ENCODE peak calls at places on chromosomes 5 and 9, in four cellular contexts. I, C, H and V are unnamed samples.

GRCh38 chr9:136052433-136052880 is 42.6 kb downstream of the NACC2 start:
- DNase-seq in C (no peak), I (no peak), H (no peak), V (peak)

GRCh38 chr5:137078171-137078665 is 420.9 kb downstream of the SPOCK1 start:
- DNase-seq in H (no peak), C (no peak), I (peak), V (no peak)

GRCh38 chr5:138077064-138077696 is 6.7 kb upstream of the WNT8A start:
- DNase-seq in C (peak), I (peak), H (peak), V (peak)

GRCh38 chr5:171351674-171352073 is 36.0 kb upstream of the NPM1 start:
- DNase-seq in H (no peak), C (no peak), I (no peak), V (peak)

GRCh38 chr9:80146466-80146865 is 574.7 kb downstream of the TLE4 start:
- DNase-seq in I (peak), H (no peak), C (peak), V (no peak)

GRCh38 chr9:135809166-135809565 is 98.2 kb downstream of the CAMSAP1 start:
- DNase-seq in I (peak), C (peak), H (no peak), V (peak)

GRCh38 chr5:41954286-41954685 is 29.2 kb downstream of the FBXO4 start:
- DNase-seq in C (no peak), H (no peak), I (no peak), V (no peak)

GRCh38 chr9:25003686-25004085 is 458.0 kb upstream of the IZUMO3 start:
- DNase-seq in H (no peak), I (no peak), C (no peak), V (no peak)

GRCh38 chr9:114754574-114754973 is 51.3 kb downstream of the TNFSF15 start:
- DNase-seq in I (no peak), H (no peak), C (no peak), V (no peak)

GRCh38 chr5:97547999-97548797 is 365.2 kb upstream of the RIOK2 start:
- DNase-seq in C (no peak), I (no peak), H (no peak), V (peak)

GRCh38 chr9:33329117-33329563 is 38.8 kb downstream of the NFX1 start:
- DNase-seq in I (peak), H (no peak), C (peak), V (peak)

GRCh38 chr5:17105744-17106450 is 111.5 kb upstream of the BASP1 start:
- DNase-seq in H (no peak), I (peak), C (peak), V (peak)

GRCh38 chr5:131441184-131441583 is 177.3 kb downstream of the CDC42SE2 start:
- DNase-seq in I (no peak), H (no peak), C (no peak), V (no peak)

GRCh38 chr5:179858241-179858585 is 404 bp downstream of the MRNIP start:
- DNase-seq in H (peak), I (peak), C (no peak), V (peak)

GRCh38 chr5:137822158-137822764 is 45.4 kb upstream of the MYOT start:
- DNase-seq in H (no peak), C (peak), I (peak), V (peak)

GRCh38 chr5:120463991-120464626 is at the start of gene PRR16:
- DNase-seq in C (peak), H (no peak), I (peak), V (peak)

GRCh38 chr5:56422060-56422762 is 189.1 kb upstream of the ANKRD55 start:
- DNase-seq in H (no peak), I (no peak), C (no peak), V (no peak)

GRCh38 chr5:140563554-140563953 is 844 bp downstream of the APBB3 start:
- DNase-seq in C (no peak), H (no peak), I (no peak), V (no peak)

GRCh38 chr9:14722391-14723035 is at the start of gene CER1:
- DNase-seq in I (no peak), C (no peak), H (no peak), V (no peak)

GRCh38 chr5:164422400-164422799 is 917.0 kb downstream of the MAT2B start:
- DNase-seq in I (peak), H (no peak), C (no peak), V (peak)

GRCh38 chr5:143148461-143149170 is 254.9 kb downstream of the NR3C1 start:
- DNase-seq in I (peak), H (no peak), C (peak), V (peak)

GRCh38 chr5:59604111-59604510 is 289.4 kb downstream of the PDE4D start:
- DNase-seq in C (no peak), H (no peak), I (no peak), V (no peak)

GRCh38 chr5:31194892-31195291 is 1.4 kb downstream of the CDH6 start:
- DNase-seq in C (peak), I (no peak), H (no peak), V (peak)

GRCh38 chr9:105694848-105695581 is 674 bp downstream of the TMEM38B start:
- DNase-seq in I (peak), H (peak), C (peak), V (peak)

GRCh38 chr5:9125852-9126251 is 420.0 kb downstream of the SEMA5A start:
- DNase-seq in I (no peak), H (no peak), C (no peak), V (no peak)

GRCh38 chr5:7616897-7617296 is 221.0 kb downstream of the ADCY2 start:
- DNase-seq in C (no peak), H (no peak), I (no peak), V (no peak)

GRCh38 chr5:69188811-69189161 is 597 bp upstream of the CENPH start:
- DNase-seq in C (peak), I (no peak), H (no peak), V (no peak)

GRCh38 chr9:130785940-130786500 is 49.0 kb upstream of the ABL1 start:
- DNase-seq in C (no peak), I (no peak), H (no peak), V (no peak)

GRCh38 chr5:163696270-163696887 is 191.0 kb downstream of the MAT2B start:
- DNase-seq in H (no peak), C (peak), I (peak), V (peak)

GRCh38 chr9:5920860-5921328 is 30.2 kb downstream of the MLANA start:
- DNase-seq in I (peak), C (no peak), H (no peak), V (no peak)

DNA sequence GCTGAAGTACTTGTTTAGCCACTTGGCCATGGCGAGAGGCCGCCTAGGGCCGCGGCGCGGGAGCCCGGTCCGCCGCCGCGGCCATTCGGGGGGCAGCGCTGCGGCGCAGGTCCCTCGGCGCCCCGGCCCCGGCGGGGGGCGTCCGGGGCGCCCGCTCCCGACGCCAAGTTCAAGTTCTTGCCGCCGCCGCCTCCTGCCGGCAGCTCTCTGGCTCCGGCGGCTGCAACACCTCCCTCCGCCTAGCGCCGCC is 486 bp downstream of the SHB start:
- DNase-seq in I (peak), C (no peak), H (peak), V (peak)
- H3K4me3 ChIP-seq in I (peak), C (peak), H (peak), V (peak)

GRCh38 chr5:150209020-150209635 is 19.3 kb downstream of the SLC6A7 start:
- DNase-seq in C (peak), H (peak), I (no peak), V (peak)
- H3K4me3 ChIP-seq in C (no peak), H (peak), I (no peak), V (no peak)

GRCh38 chr5:6448622-6449464 is at the start of gene UBE2QL1:
- DNase-seq in I (no peak), H (no peak), C (no peak), V (peak)
- H3K4me3 ChIP-seq in I (peak), H (peak), C (peak), V (no peak)

DNA sequence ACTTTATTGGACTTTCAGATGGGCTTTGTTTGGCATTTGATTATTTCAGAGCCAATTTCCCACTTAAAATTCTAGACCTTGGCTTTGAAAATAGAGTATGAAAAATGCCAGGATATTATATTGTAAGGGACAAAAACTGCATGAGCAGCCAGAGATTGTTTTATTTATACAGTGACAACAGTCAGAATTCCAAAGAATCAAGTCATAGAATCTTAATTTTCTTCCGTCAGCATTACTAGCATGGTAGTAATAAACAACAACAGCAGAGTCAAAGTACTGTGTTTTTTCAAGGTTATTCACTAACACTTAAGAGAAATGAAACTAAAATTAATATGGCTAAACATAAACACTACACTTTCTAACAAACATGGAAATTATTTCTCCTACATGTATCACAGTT is 52.2 kb downstream of the MLLT3 start:
- DNase-seq in C (no peak), I (no peak), H (no peak), V (no peak)
- H3K4me3 ChIP-seq in C (no peak), I (no peak), H (no peak), V (no peak)

GRCh38 chr9:127852829-127853228 is 1.6 kb downstream of the ENG start:
- DNase-seq in H (no peak), C (no peak), I (no peak), V (no peak)

GRCh38 chr9:127856094-127856740 is 1.8 kb upstream of the ENG start:
- DNase-seq in H (no peak), C (no peak), I (no peak), V (no peak)

GRCh38 chr9:127855522-127855921 is 1.1 kb upstream of the ENG start:
- DNase-seq in I (no peak), C (no peak), H (no peak), V (no peak)

GRCh38 chr9:127854169-127854833 is at the start of gene ENG:
- DNase-seq in C (peak), H (no peak), I (peak), V (peak)

DNA sequence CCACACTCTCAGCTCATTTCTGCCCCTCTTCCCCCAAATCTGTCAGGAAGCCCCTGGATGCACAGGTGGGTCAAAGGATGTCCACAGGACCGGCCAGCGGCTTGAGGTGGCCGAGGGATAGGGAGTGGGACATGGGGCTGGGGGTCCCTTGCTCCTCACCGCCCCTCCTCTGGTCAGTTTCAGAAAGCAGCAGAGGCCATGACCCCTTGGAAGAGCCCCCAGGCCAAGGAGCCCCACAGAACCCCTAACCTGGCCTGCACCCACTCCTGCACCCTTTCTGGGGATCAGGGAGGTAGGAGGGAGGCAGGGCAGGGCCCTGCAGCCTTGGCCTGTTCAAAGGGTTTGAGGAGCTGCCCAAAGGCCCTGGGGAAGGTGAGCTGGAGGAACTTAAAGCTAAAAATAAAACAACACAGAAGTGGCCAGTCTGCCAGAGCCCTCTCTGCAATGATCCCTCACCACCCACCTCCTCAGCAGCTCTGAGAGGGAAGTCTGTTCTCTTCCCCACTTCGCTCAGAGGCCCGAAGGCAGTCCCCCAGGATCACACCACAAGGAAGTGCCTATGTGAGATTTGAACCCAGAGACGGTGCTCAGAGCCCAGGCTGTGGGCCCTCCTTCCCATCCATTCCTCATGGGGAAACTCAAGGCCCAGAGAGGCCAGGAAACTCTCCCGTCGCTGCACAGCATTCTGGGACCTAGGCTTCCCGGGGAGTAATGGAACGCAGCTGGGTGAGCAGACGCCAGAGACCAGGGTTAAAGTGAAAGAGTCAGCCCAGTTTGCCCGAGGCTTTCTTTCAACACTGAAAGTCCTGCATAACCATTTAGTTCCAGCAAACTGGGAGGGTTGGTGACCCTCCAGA is 918 bp downstream of the ENG start:
- DNase-seq in H (no peak), I (peak), C (no peak), V (peak)
- H3K4me3 ChIP-seq in H (peak), I (peak), C (peak), V (peak)